ENCODE peak calls at places on chromosome 7, in ten cellular contexts. W, A, G, M, X, H, S, K, T and J are unnamed samples.

GRCh38 chr7:79598351-79598750 is 144.9 kb upstream of the MAGI2 start:
- DNase-seq in G (no peak), K (no peak), H (no peak), T (no peak), M (no peak), X (no peak), W (no peak), S (no peak), A (no peak), J (no peak)

GRCh38 chr7:6654113-6654841 is 17.2 kb downstream of the ZNF316 start:
- DNase-seq in K (no peak), T (no peak), H (no peak), W (no peak), X (no peak), M (no peak), A (no peak), G (no peak), S (no peak), J (no peak)

GRCh38 chr7:155484483-155485399 is 26.8 kb downstream of the EN2 start:
- DNase-seq in M (no peak), K (no peak), X (no peak), H (no peak), T (no peak), A (no peak), W (no peak), S (no peak), G (no peak), J (no peak)

GRCh38 chr7:90383422-90383821 is 19.8 kb upstream of the CLDN12 start:
- DNase-seq in M (no peak), K (no peak), A (no peak), W (no peak), X (no peak), S (no peak), H (no peak), T (no peak), G (no peak), J (no peak)

GRCh38 chr7:49643321-49643720 is 130.1 kb upstream of the VWC2 start:
- DNase-seq in A (no peak), S (no peak), H (no peak), T (no peak), M (no peak), K (peak; percentile 16), X (no peak), W (no peak), G (peak; percentile 77), J (no peak)

GRCh38 chr7:108138911-108139310 is 8.8 kb upstream of the LAMB4 start:
- DNase-seq in A (no peak), K (no peak), H (no peak), M (no peak), G (no peak), W (no peak), T (no peak), X (no peak), S (no peak), J (no peak)

GRCh38 chr7:131524116-131524515 is 32.3 kb downstream of the PODXL start:
- DNase-seq in X (no peak), H (no peak), G (no peak), S (no peak), K (no peak), M (no peak), T (no peak), A (no peak), W (no peak), J (no peak)

GRCh38 chr7:68400783-68401182 is 1197.5 kb upstream of the AUTS2 start:
- DNase-seq in T (no peak), X (no peak), S (no peak), H (no peak), G (no peak), K (no peak), A (no peak), W (no peak), M (no peak), J (no peak)

GRCh38 chr7:140645166-140645565 is 4.6 kb upstream of the DENND2A start:
- DNase-seq in A (no peak), G (peak; percentile 31), K (no peak), X (no peak), H (no peak), M (peak; percentile 39), W (no peak), T (no peak), S (peak; percentile 50), J (no peak)

GRCh38 chr7:22430457-22430856 is 69.5 kb downstream of the STEAP1B start:
- DNase-seq in K (no peak), M (no peak), X (peak; percentile 47), H (no peak), S (no peak), A (no peak), W (peak; percentile 25), G (no peak), T (no peak), J (no peak)

GRCh38 chr7:111985802-111986201 is 220.4 kb downstream of the DOCK4 start:
- DNase-seq in K (no peak), H (no peak), T (no peak), X (no peak), G (no peak), S (no peak), M (no peak), A (no peak), W (no peak), J (no peak)

GRCh38 chr7:30924624-30925023 is 13.0 kb downstream of the AQP1 start:
- DNase-seq in H (no peak), X (no peak), T (no peak), M (no peak), G (no peak), W (no peak), A (no peak), K (no peak), S (no peak), J (no peak)

GRCh38 chr7:30028749-30029635 is 780 bp downstream of the PLEKHA8 start:
- DNase-seq in M (peak; percentile 50), A (no peak), H (peak; percentile 49), G (peak; percentile 74), T (peak; percentile 11), X (no peak), K (no peak), S (peak; percentile 69), W (peak; percentile 55), J (peak; percentile 16)

GRCh38 chr7:85185355-85186082 is 1.3 kb downstream of the SEMA3D start:
- DNase-seq in S (peak; percentile 72), G (peak; percentile 78), K (peak; percentile 16), M (no peak), W (peak; percentile 78), A (no peak), X (no peak), T (no peak), H (peak; percentile 67), J (no peak)

GRCh38 chr7:135976312-135977019 is 693 bp downstream of the MTPN start:
- DNase-seq in W (peak; percentile 31), H (peak; percentile 48), X (no peak), T (peak; percentile 18), S (no peak), M (peak; percentile 49), A (peak; percentile 35), K (peak; percentile 6), G (no peak), J (no peak)

GRCh38 chr7:121083138-121083789 is 94.8 kb downstream of the CPED1 start:
- DNase-seq in K (no peak), S (no peak), G (no peak), M (no peak), H (no peak), A (no peak), X (no peak), W (no peak), T (no peak), J (no peak)

GRCh38 chr7:44473295-44473694 is 17.2 kb downstream of the NUDCD3 start:
- DNase-seq in K (no peak), M (no peak), H (no peak), A (no peak), G (no peak), W (peak; percentile 44), T (no peak), X (no peak), S (no peak), J (no peak)

GRCh38 chr7:14233026-14233897 is 243.8 kb upstream of the ETV1 start:
- DNase-seq in S (no peak), H (no peak), G (no peak), T (no peak), K (no peak), A (no peak), X (no peak), M (no peak), W (peak; percentile 30), J (no peak)

GRCh38 chr7:102291056-102291915 is 4.6 kb downstream of the SH2B2 start:
- DNase-seq in S (no peak), X (no peak), T (no peak), K (no peak), M (peak; percentile 72), W (no peak), H (peak; percentile 14), G (no peak), A (no peak), J (no peak)

GRCh38 chr7:17304926-17305325 is 6.5 kb downstream of the AHR start:
- DNase-seq in W (peak; percentile 34), X (peak; percentile 66), A (no peak), S (no peak), G (no peak), T (no peak), K (no peak), H (no peak), M (peak; percentile 52), J (no peak)

GRCh38 chr7:23759556-23760391 is 49.8 kb downstream of the STK31 start:
- DNase-seq in G (no peak), W (no peak), A (no peak), M (no peak), X (peak; percentile 0), H (no peak), T (no peak), K (no peak), S (no peak), J (no peak)

GRCh38 chr7:95430864-95431263 is 4.0 kb downstream of the PON2 start:
- DNase-seq in S (no peak), X (no peak), T (no peak), A (no peak), W (peak; percentile 81), M (no peak), K (no peak), H (no peak), G (no peak), J (no peak)

GRCh38 chr7:128661446-128661845 is 10.6 kb upstream of the GARIN1A start:
- DNase-seq in S (no peak), W (no peak), K (no peak), A (no peak), H (no peak), T (no peak), X (no peak), G (no peak), M (no peak), J (no peak)

GRCh38 chr7:84722086-84722485 is 464.8 kb downstream of the SEMA3D start:
- DNase-seq in T (no peak), G (no peak), M (no peak), A (no peak), X (peak; percentile 77), W (no peak), K (no peak), S (no peak), H (no peak), J (no peak)

GRCh38 chr7:127717502-127718125 is 65.6 kb downstream of the SND1 start:
- DNase-seq in M (peak; percentile 7), W (no peak), X (no peak), A (no peak), H (no peak), K (no peak), S (no peak), G (no peak), T (no peak), J (no peak)

GRCh38 chr7:158404031-158404761 is 183.4 kb downstream of the PTPRN2 start:
- DNase-seq in T (no peak), W (no peak), M (no peak), K (no peak), S (no peak), H (no peak), G (no peak), A (no peak), X (no peak), J (no peak)

GRCh38 chr7:132485600-132486594 is 90.4 kb downstream of the PLXNA4 start:
- DNase-seq in X (no peak), W (no peak), A (no peak), T (peak; percentile 18), K (no peak), M (peak; percentile 81), H (no peak), G (no peak), S (peak; percentile 73), J (peak; percentile 57)

GRCh38 chr7:139358541-139359365 is 941 bp upstream of the LUC7L2 start:
- DNase-seq in W (peak; percentile 17), G (no peak), S (no peak), K (no peak), A (no peak), T (peak; percentile 31), M (peak; percentile 71), X (no peak), H (no peak), J (no peak)